ENCODE peak calls at places on chromosomes 2 and 18, in seven cellular contexts. O is GM10248, B is spleen, Z is brain microvascular endothelial cell, L is left cardiac atrium, Y is heart left ventricle, U is mesendoderm. X is an unnamed sample.

GRCh38 chr18:79949571-79950439 is 1.6 kb downstream of the SLC66A2 start:
- DNase-seq in Z (no peak), Y (peak), U (no peak), O (no peak), L (peak), B (peak), X (no peak)

GRCh38 chr18:23966909-23967308 is 47.6 kb upstream of the TTC39C start:
- DNase-seq in O (no peak), B (no peak), U (no peak), Y (no peak), L (no peak), Z (no peak), X (no peak)

GRCh38 chr2:132605236-132606180 is 64.5 kb downstream of the LYPD1 start:
- DNase-seq in L (no peak), Y (no peak), U (peak), O (no peak), Z (no peak), B (no peak), X (no peak)

GRCh38 chr2:215362562-215362904 is 50.7 kb downstream of the ATIC start:
- DNase-seq in U (no peak), O (no peak), L (no peak), B (no peak), Z (no peak), Y (no peak), X (no peak)

GRCh38 chr2:208175069-208175842 is 11.9 kb upstream of the CRYGA start:
- DNase-seq in O (peak), B (peak), U (peak), L (peak), Y (peak), Z (peak), X (peak)

GRCh38 chr2:219521066-219521880 is 7.0 kb downstream of the ASIC4 start:
- DNase-seq in Z (no peak), B (peak), O (no peak), U (peak), L (peak), Y (no peak), X (peak)

GRCh38 chr2:138395565-138396306 is 105.8 kb upstream of the SPOPL start:
- DNase-seq in L (peak), U (no peak), Y (peak), O (no peak), B (no peak), Z (peak), X (no peak)

GRCh38 chr2:191976436-191976835 is 129.5 kb upstream of the CAVIN2 start:
- DNase-seq in O (no peak), Z (peak), Y (no peak), B (no peak), U (peak), L (no peak), X (no peak)